ENCODE peak calls at places on chromosome 3, in seven cellular contexts. U is endothelial cell of umbilical vein, F is cardiac muscle cell, O is esophagus muscularis mucosa, A is sigmoid colon, Q is OCI-LY7, X is heart left ventricle. C is an unnamed sample.

GRCh38 chr3:115341208-115341607 is 194.1 kb upstream of the ZBTB20 start:
- DNase-seq in Q (no peak), O (no peak), X (no peak), A (no peak), F (peak; percentile 62), U (peak; percentile 78), C (peak; percentile 70)

GRCh38 chr3:190605385-190605784 is 91.5 kb downstream of the IL1RAP start:
- DNase-seq in O (no peak), U (no peak), X (no peak), F (no peak), Q (no peak), A (no peak), C (no peak)

GRCh38 chr3:17514597-17514996 is 227.8 kb downstream of the TBC1D5 start:
- DNase-seq in U (no peak), X (no peak), Q (no peak), F (no peak), A (no peak), O (no peak), C (no peak)

GRCh38 chr3:141248064-141248463 is 16.4 kb downstream of the PXYLP1 start:
- DNase-seq in O (peak; percentile 34), X (no peak), F (no peak), U (no peak), A (no peak), Q (no peak), C (no peak)

GRCh38 chr3:9957214-9957613 is 5.0 kb upstream of the PRRT3 start:
- DNase-seq in O (no peak), F (no peak), Q (peak; percentile 16), U (peak; percentile 23), X (no peak), A (no peak), C (peak; percentile 59)

GRCh38 chr3:30227571-30228301 is 378.7 kb upstream of the TGFBR2 start:
- DNase-seq in A (no peak), U (peak; percentile 90), X (no peak), O (no peak), Q (no peak), F (peak; percentile 96), C (peak; percentile 98)

GRCh38 chr3:114446605-114447004 is 152.8 kb downstream of the TIGIT start:
- DNase-seq in X (peak; percentile 20), U (peak; percentile 11), F (no peak), O (no peak), Q (no peak), A (peak; percentile 64), C (no peak)

GRCh38 chr3:197458179-197458707 is 97.5 kb downstream of the BDH1 start:
- DNase-seq in U (no peak), O (no peak), F (no peak), A (no peak), X (no peak), Q (no peak), C (peak; percentile 43)

GRCh38 chr3:193665370-193665989 is 72.5 kb downstream of the OPA1 start:
- DNase-seq in O (no peak), F (peak; percentile 61), A (no peak), U (peak; percentile 57), X (no peak), Q (peak; percentile 58), C (peak; percentile 70)

DNA sequence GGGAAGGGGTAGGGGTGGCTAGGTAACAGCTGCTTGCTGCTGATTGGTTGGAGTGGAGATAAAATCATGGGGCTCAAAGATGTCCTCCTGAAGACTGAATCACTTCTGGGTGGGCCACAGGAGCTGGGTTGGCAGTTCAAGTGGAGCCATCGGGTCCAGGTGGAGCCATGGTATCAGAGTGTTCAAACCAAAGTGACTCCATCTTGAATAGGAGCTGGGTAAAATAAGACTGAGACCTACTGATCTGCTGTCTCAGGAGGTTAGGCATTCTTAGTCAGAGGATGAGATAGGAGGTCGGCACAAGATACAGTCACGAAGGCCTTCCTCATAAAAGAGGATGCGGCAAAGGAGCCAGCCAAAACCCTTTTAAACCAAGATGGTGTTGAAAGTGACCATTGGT is 96.5 kb downstream of the RTP4 start:
- DNase-seq in Q (no peak), F (no peak), A (no peak), X (no peak), O (no peak), U (no peak), C (no peak)
- TF ChIP-seq CTCF in Q (no peak), F (no peak), A (no peak), X (no peak), O (no peak), U (no peak), C (no peak)

GRCh38 chr3:39150803-39151631 is 2.4 kb downstream of the CSRNP1 start:
- DNase-seq in X (peak; percentile 91), A (peak; percentile 96), U (peak; percentile 95), Q (no peak), F (peak; percentile 99), O (peak; percentile 98), C (peak; percentile 97)

GRCh38 chr3:39154323-39155021 is 1.1 kb upstream of the CSRNP1 start:
- DNase-seq in F (no peak), U (no peak), X (no peak), O (no peak), Q (no peak), A (peak; percentile 79), C (no peak)

GRCh38 chr3:39156421-39156820 is 3.0 kb upstream of the CSRNP1 start:
- DNase-seq in F (no peak), U (no peak), X (no peak), Q (no peak), A (no peak), O (no peak), C (no peak)

GRCh38 chr3:39157359-39157758 is 4.0 kb upstream of the CSRNP1 start:
- DNase-seq in A (no peak), Q (no peak), X (no peak), U (no peak), O (no peak), F (no peak), C (no peak)

GRCh38 chr3:39153977-39154299 is 547 bp upstream of the CSRNP1 start:
- DNase-seq in A (no peak), X (no peak), U (no peak), Q (no peak), F (no peak), O (no peak), C (no peak)
- TF ChIP-seq CTCF in A (no peak), X (no peak), U (no peak), Q (no peak), F (no peak), O (no peak), C (no peak)

GRCh38 chr3:103308921-103309320 is 874.1 kb downstream of the ZPLD1 start:
- DNase-seq in O (no peak), A (no peak), Q (no peak), U (no peak), X (no peak), F (no peak), C (no peak)
- TF ChIP-seq CTCF in O (no peak), A (no peak), Q (no peak), U (no peak), X (no peak), F (no peak), C (no peak)

GRCh38 chr3:127590593-127591477 is at the start of gene TPRA1:
- DNase-seq in U (peak; percentile 96), X (peak; percentile 96), F (peak; percentile 98), Q (peak; percentile 98), A (peak; percentile 96), O (peak; percentile 97), C (peak; percentile 98)
- TF ChIP-seq CTCF in U (no peak), X (no peak), F (no peak), Q (peak; percentile 57), A (no peak), O (no peak), C (no peak)

GRCh38 chr3:45838466-45838865 is 3.5 kb downstream of the LZTFL1 start:
- DNase-seq in X (no peak), Q (no peak), A (no peak), F (no peak), U (no peak), O (no peak), C (no peak)

GRCh38 chr3:45830121-45830520 is 11.8 kb downstream of the LZTFL1 start:
- DNase-seq in Q (no peak), A (no peak), X (no peak), F (no peak), U (no peak), O (no peak), C (no peak)

GRCh38 chr3:45826908-45827307 is 15.0 kb downstream of the LZTFL1 start:
- DNase-seq in X (no peak), A (no peak), F (no peak), O (no peak), U (peak; percentile 8), Q (no peak), C (no peak)

DNA sequence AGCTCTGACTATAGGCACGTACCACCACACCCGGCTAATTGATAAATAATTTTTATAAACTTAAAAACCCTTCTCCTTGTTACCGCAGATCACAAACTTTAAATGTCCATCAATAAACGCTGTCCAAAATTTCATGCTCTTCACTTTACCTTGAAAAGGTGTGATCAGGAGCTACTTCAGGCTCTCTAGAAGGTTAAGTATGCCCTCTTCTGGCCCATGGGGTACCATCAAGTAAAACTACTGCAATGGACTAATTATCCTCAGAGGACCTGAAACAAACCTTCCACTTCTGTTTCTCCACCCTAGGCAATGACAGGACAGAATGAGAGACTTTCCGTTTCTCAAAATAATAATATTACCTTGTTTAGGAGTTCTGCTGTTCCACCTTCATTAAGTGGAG is 9.2 kb downstream of the LZTFL1 start:
- DNase-seq in O (no peak), U (no peak), A (no peak), X (no peak), Q (peak; percentile 20), F (peak; percentile 17), C (peak; percentile 47)
- TF ChIP-seq CTCF in O (no peak), U (peak; percentile 12), A (no peak), X (peak; percentile 34), Q (peak; percentile 54), F (no peak), C (peak; percentile 55)

GRCh38 chr3:171168551-171168950 is 142.0 kb upstream of the SLC2A2 start:
- DNase-seq in A (no peak), F (no peak), O (no peak), X (no peak), U (no peak), Q (no peak), C (no peak)

GRCh38 chr3:171165986-171166385 is 139.5 kb upstream of the SLC2A2 start:
- DNase-seq in Q (no peak), U (no peak), X (no peak), F (no peak), O (no peak), A (no peak), C (no peak)

GRCh38 chr3:171169866-171170265 is 143.3 kb upstream of the SLC2A2 start:
- DNase-seq in Q (no peak), O (no peak), F (no peak), U (no peak), X (no peak), A (no peak), C (no peak)

GRCh38 chr3:171169443-171169842 is 142.9 kb upstream of the SLC2A2 start:
- DNase-seq in U (no peak), X (no peak), O (no peak), A (no peak), Q (no peak), F (no peak), C (no peak)

DNA sequence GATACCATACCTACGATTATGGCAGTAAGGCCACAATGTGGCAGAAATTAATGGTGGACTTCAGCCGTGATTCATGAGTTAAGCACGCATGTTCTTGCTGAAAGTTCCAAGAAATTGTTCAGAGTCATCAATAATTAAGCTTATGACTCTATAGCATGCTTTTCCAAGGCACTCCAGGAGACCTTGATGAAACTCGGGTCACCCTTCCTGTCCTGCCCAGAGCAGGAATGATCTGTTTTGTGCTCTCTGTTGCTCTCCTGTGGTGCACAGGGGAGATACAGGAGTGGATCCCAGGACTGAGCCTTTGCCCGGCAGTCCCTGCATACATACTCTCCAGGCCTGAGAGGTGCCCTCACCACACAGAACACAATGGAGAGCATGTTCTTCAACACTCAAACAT is 141.6 kb upstream of the SLC2A2 start:
- DNase-seq in O (no peak), X (no peak), F (peak; percentile 44), Q (no peak), A (no peak), U (no peak), C (peak; percentile 49)
- TF ChIP-seq CTCF in O (no peak), X (no peak), F (peak; percentile 51), Q (peak; percentile 9), A (no peak), U (no peak), C (peak; percentile 67)

C was measured in choroid plexus epithelial cell.